ENCODE peak calls at places on chromosomes 6 and 20, in seven cellular contexts. One of them, this sample, is unnamed.

GRCh38 chr6:142605922-142606321 is 304.1 kb downstream of the ADGRG6 start:
- DNase-seq in testis: no peak
- DNase-seq in sigmoid colon: no peak
- DNase-seq in Peyer's patch: no peak
- DNase-seq in esophagus muscularis mucosa: no peak
- DNase-seq in GM12878: no peak
- DNase-seq in transverse colon: no peak
- DNase-seq in this sample: no peak

GRCh38 chr20:60327971-60328660 is 369.9 kb downstream of the CDH26 start:
- DNase-seq in testis: no peak
- DNase-seq in sigmoid colon: no peak
- DNase-seq in Peyer's patch: no peak
- DNase-seq in esophagus muscularis mucosa: no peak
- DNase-seq in GM12878: no peak
- DNase-seq in transverse colon: no peak
- DNase-seq in this sample: no peak

GRCh38 chr6:37456126-37456525 is 23.1 kb downstream of the CMTR1 start:
- DNase-seq in testis: no peak
- DNase-seq in sigmoid colon: no peak
- DNase-seq in Peyer's patch: no peak
- DNase-seq in esophagus muscularis mucosa: no peak
- DNase-seq in GM12878: no peak
- DNase-seq in transverse colon: no peak
- DNase-seq in this sample: no peak

GRCh38 chr6:4635666-4636065 is 140.5 kb upstream of the CDYL start:
- DNase-seq in testis: no peak
- DNase-seq in sigmoid colon: no peak
- DNase-seq in Peyer's patch: no peak
- DNase-seq in esophagus muscularis mucosa: peak
- DNase-seq in GM12878: no peak
- DNase-seq in transverse colon: no peak
- DNase-seq in this sample: no peak

GRCh38 chr20:49562341-49563014 is 5.5 kb downstream of the PTGIS start:
- DNase-seq in testis: peak
- DNase-seq in sigmoid colon: peak
- DNase-seq in Peyer's patch: no peak
- DNase-seq in esophagus muscularis mucosa: no peak
- DNase-seq in GM12878: no peak
- DNase-seq in transverse colon: peak
- DNase-seq in this sample: peak

GRCh38 chr20:46840054-46840729 is 54.5 kb upstream of the EYA2 start:
- DNase-seq in testis: no peak
- DNase-seq in sigmoid colon: no peak
- DNase-seq in Peyer's patch: no peak
- DNase-seq in esophagus muscularis mucosa: peak
- DNase-seq in GM12878: no peak
- DNase-seq in transverse colon: no peak
- DNase-seq in this sample: no peak

GRCh38 chr20:36154696-36155628 is at the start of gene EPB41L1:
- DNase-seq in testis: no peak
- DNase-seq in sigmoid colon: peak
- DNase-seq in Peyer's patch: no peak
- DNase-seq in esophagus muscularis mucosa: no peak
- DNase-seq in GM12878: no peak
- DNase-seq in transverse colon: no peak
- DNase-seq in this sample: peak

GRCh38 chr6:71403422-71404134 is 115.0 kb downstream of the OGFRL1 start:
- DNase-seq in testis: no peak
- DNase-seq in sigmoid colon: no peak
- DNase-seq in Peyer's patch: no peak
- DNase-seq in esophagus muscularis mucosa: no peak
- DNase-seq in GM12878: no peak
- DNase-seq in transverse colon: no peak
- DNase-seq in this sample: no peak

GRCh38 chr6:17869010-17869752 is 118.3 kb downstream of the KIF13A start:
- DNase-seq in testis: no peak
- DNase-seq in sigmoid colon: no peak
- DNase-seq in Peyer's patch: no peak
- DNase-seq in esophagus muscularis mucosa: no peak
- DNase-seq in GM12878: no peak
- DNase-seq in transverse colon: no peak
- DNase-seq in this sample: no peak

GRCh38 chr6:15520616-15521203 is 142.1 kb downstream of the DTNBP1 start:
- DNase-seq in testis: no peak
- DNase-seq in sigmoid colon: no peak
- DNase-seq in Peyer's patch: no peak
- DNase-seq in esophagus muscularis mucosa: no peak
- DNase-seq in GM12878: no peak
- DNase-seq in transverse colon: no peak
- DNase-seq in this sample: peak

GRCh38 chr6:127053032-127053908 is 65.2 kb upstream of the RSPO3 start:
- DNase-seq in testis: no peak
- DNase-seq in sigmoid colon: no peak
- DNase-seq in Peyer's patch: no peak
- DNase-seq in esophagus muscularis mucosa: no peak
- DNase-seq in GM12878: no peak
- DNase-seq in transverse colon: no peak
- DNase-seq in this sample: no peak

GRCh38 chr20:1434571-1435336 is 31.9 kb downstream of the NSFL1C start:
- DNase-seq in testis: no peak
- DNase-seq in sigmoid colon: no peak
- DNase-seq in Peyer's patch: peak
- DNase-seq in esophagus muscularis mucosa: no peak
- DNase-seq in GM12878: peak
- DNase-seq in transverse colon: peak
- DNase-seq in this sample: no peak

GRCh38 chr6:77463881-77464867 is 883 bp upstream of the HTR1B start:
- DNase-seq in testis: peak
- DNase-seq in sigmoid colon: peak
- DNase-seq in Peyer's patch: no peak
- DNase-seq in esophagus muscularis mucosa: no peak
- DNase-seq in GM12878: no peak
- DNase-seq in transverse colon: no peak
- DNase-seq in this sample: no peak

GRCh38 chr6:3617192-3617631 is 134.3 kb downstream of the PXDC1 start:
- DNase-seq in testis: no peak
- DNase-seq in sigmoid colon: no peak
- DNase-seq in Peyer's patch: no peak
- DNase-seq in esophagus muscularis mucosa: no peak
- DNase-seq in GM12878: no peak
- DNase-seq in transverse colon: no peak
- DNase-seq in this sample: no peak

GRCh38 chr20:37988555-37988954 is 44.7 kb downstream of the TTI1 start:
- DNase-seq in testis: no peak
- DNase-seq in sigmoid colon: no peak
- DNase-seq in Peyer's patch: no peak
- DNase-seq in esophagus muscularis mucosa: no peak
- DNase-seq in GM12878: no peak
- DNase-seq in transverse colon: no peak
- DNase-seq in this sample: no peak

GRCh38 chr6:16136536-16137450 is 7.9 kb downstream of the MYLIP start:
- DNase-seq in testis: no peak
- DNase-seq in sigmoid colon: no peak
- DNase-seq in Peyer's patch: no peak
- DNase-seq in esophagus muscularis mucosa: no peak
- DNase-seq in GM12878: no peak
- DNase-seq in transverse colon: no peak
- DNase-seq in this sample: no peak

GRCh38 chr6:126335210-126335609 is 4.7 kb upstream of the CENPW start:
- DNase-seq in testis: no peak
- DNase-seq in sigmoid colon: no peak
- DNase-seq in Peyer's patch: no peak
- DNase-seq in esophagus muscularis mucosa: no peak
- DNase-seq in GM12878: no peak
- DNase-seq in transverse colon: no peak
- DNase-seq in this sample: no peak

GRCh38 chr6:106053484-106053883 is 32.7 kb upstream of the PRDM1 start:
- DNase-seq in testis: no peak
- DNase-seq in sigmoid colon: no peak
- DNase-seq in Peyer's patch: no peak
- DNase-seq in esophagus muscularis mucosa: no peak
- DNase-seq in GM12878: no peak
- DNase-seq in transverse colon: no peak
- DNase-seq in this sample: no peak

GRCh38 chr6:163356324-163356723 is 58.2 kb upstream of the QKI start:
- DNase-seq in testis: peak
- DNase-seq in sigmoid colon: peak
- DNase-seq in Peyer's patch: no peak
- DNase-seq in esophagus muscularis mucosa: no peak
- DNase-seq in GM12878: no peak
- DNase-seq in transverse colon: no peak
- DNase-seq in this sample: no peak

GRCh38 chr6:141110486-141110885 is 1022.2 kb upstream of the GJE1 start:
- DNase-seq in testis: peak
- DNase-seq in sigmoid colon: no peak
- DNase-seq in Peyer's patch: no peak
- DNase-seq in esophagus muscularis mucosa: no peak
- DNase-seq in GM12878: no peak
- DNase-seq in transverse colon: no peak
- DNase-seq in this sample: no peak

GRCh38 chr20:44424039-44424495 is 51.6 kb upstream of the TTPAL start:
- DNase-seq in testis: no peak
- DNase-seq in sigmoid colon: no peak
- DNase-seq in Peyer's patch: no peak
- DNase-seq in esophagus muscularis mucosa: no peak
- DNase-seq in GM12878: no peak
- DNase-seq in transverse colon: no peak
- DNase-seq in this sample: no peak

GRCh38 chr6:154301086-154301625 is 55.4 kb downstream of the IPCEF1 start:
- DNase-seq in testis: no peak
- DNase-seq in sigmoid colon: no peak
- DNase-seq in Peyer's patch: no peak
- DNase-seq in esophagus muscularis mucosa: no peak
- DNase-seq in GM12878: no peak
- DNase-seq in transverse colon: no peak
- DNase-seq in this sample: no peak

GRCh38 chr6:134007077-134007476 is 45.3 kb downstream of the SLC2A12 start:
- DNase-seq in testis: no peak
- DNase-seq in sigmoid colon: no peak
- DNase-seq in Peyer's patch: no peak
- DNase-seq in esophagus muscularis mucosa: no peak
- DNase-seq in GM12878: no peak
- DNase-seq in transverse colon: peak
- DNase-seq in this sample: no peak

GRCh38 chr20:21516180-21516567 is 2.3 kb upstream of the NKX2-2 start:
- DNase-seq in testis: no peak
- DNase-seq in sigmoid colon: no peak
- DNase-seq in Peyer's patch: no peak
- DNase-seq in esophagus muscularis mucosa: no peak
- DNase-seq in GM12878: no peak
- DNase-seq in transverse colon: no peak
- DNase-seq in this sample: no peak

GRCh38 chr20:47790032-47790965 is 5.0 kb upstream of the SULF2 start:
- DNase-seq in testis: no peak
- DNase-seq in sigmoid colon: no peak
- DNase-seq in Peyer's patch: no peak
- DNase-seq in esophagus muscularis mucosa: no peak
- DNase-seq in GM12878: no peak
- DNase-seq in transverse colon: no peak
- DNase-seq in this sample: no peak

GRCh38 chr6:106860940-106861339 is 113.6 kb downstream of the CD24 start:
- DNase-seq in testis: no peak
- DNase-seq in sigmoid colon: no peak
- DNase-seq in Peyer's patch: no peak
- DNase-seq in esophagus muscularis mucosa: no peak
- DNase-seq in GM12878: no peak
- DNase-seq in transverse colon: no peak
- DNase-seq in this sample: no peak

GRCh38 chr20:50957798-50958732 is at the start of gene DPM1:
- DNase-seq in testis: peak
- DNase-seq in sigmoid colon: peak
- DNase-seq in Peyer's patch: peak
- DNase-seq in esophagus muscularis mucosa: peak
- DNase-seq in GM12878: peak
- DNase-seq in transverse colon: peak
- DNase-seq in this sample: peak
- TF ChIP-seq POLR2A in testis: peak
- TF ChIP-seq POLR2A in sigmoid colon: peak
- TF ChIP-seq POLR2A in Peyer's patch: peak
- TF ChIP-seq POLR2A in esophagus muscularis mucosa: peak
- TF ChIP-seq POLR2A in GM12878: peak
- TF ChIP-seq POLR2A in transverse colon: peak
- TF ChIP-seq POLR2A in this sample: no peak

GRCh38 chr20:63574156-63574828 is at the start of gene HELZ2:
- DNase-seq in testis: peak
- DNase-seq in sigmoid colon: peak
- DNase-seq in Peyer's patch: peak
- DNase-seq in esophagus muscularis mucosa: peak
- DNase-seq in GM12878: no peak
- DNase-seq in transverse colon: peak
- DNase-seq in this sample: peak
- TF ChIP-seq POLR2A in testis: no peak
- TF ChIP-seq POLR2A in sigmoid colon: no peak
- TF ChIP-seq POLR2A in Peyer's patch: no peak
- TF ChIP-seq POLR2A in esophagus muscularis mucosa: no peak
- TF ChIP-seq POLR2A in GM12878: peak
- TF ChIP-seq POLR2A in transverse colon: peak
- TF ChIP-seq POLR2A in this sample: no peak

GRCh38 chr6:110180228-110181008 is at the start of gene CDC40:
- DNase-seq in testis: peak
- DNase-seq in sigmoid colon: peak
- DNase-seq in Peyer's patch: peak
- DNase-seq in esophagus muscularis mucosa: no peak
- DNase-seq in GM12878: no peak
- DNase-seq in transverse colon: peak
- DNase-seq in this sample: peak
- TF ChIP-seq POLR2A in testis: no peak
- TF ChIP-seq POLR2A in sigmoid colon: no peak
- TF ChIP-seq POLR2A in Peyer's patch: peak
- TF ChIP-seq POLR2A in esophagus muscularis mucosa: no peak
- TF ChIP-seq POLR2A in GM12878: peak
- TF ChIP-seq POLR2A in transverse colon: peak
- TF ChIP-seq POLR2A in this sample: no peak

DNA sequence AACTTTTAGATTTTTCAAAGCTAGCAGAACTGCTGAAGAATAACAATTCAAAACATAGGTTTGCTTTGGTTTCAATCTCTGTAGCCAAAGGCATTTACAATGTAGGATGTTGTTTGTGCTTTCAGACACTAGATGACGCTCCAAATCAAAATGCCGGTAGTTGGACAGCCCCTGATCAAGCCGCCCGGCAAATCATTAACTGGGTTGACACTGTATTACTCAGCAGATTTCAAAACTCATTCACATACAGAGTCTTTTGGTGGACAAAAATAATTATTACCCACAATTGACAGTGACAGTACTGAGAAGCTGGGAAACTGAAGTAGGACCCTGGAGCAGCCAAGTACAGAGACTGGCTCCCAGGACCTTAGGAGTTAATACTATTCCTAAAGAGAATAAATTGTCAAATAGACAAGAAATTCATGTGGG is 21.3 kb upstream of the HFE start:
- DNase-seq in testis: peak
- DNase-seq in sigmoid colon: peak
- DNase-seq in Peyer's patch: peak
- DNase-seq in esophagus muscularis mucosa: no peak
- DNase-seq in GM12878: peak
- DNase-seq in transverse colon: peak
- DNase-seq in this sample: no peak
- TF ChIP-seq POLR2A in testis: no peak
- TF ChIP-seq POLR2A in sigmoid colon: no peak
- TF ChIP-seq POLR2A in Peyer's patch: no peak
- TF ChIP-seq POLR2A in esophagus muscularis mucosa: no peak
- TF ChIP-seq POLR2A in GM12878: no peak
- TF ChIP-seq POLR2A in transverse colon: no peak
- TF ChIP-seq POLR2A in this sample: no peak

This sample was measured in suprapubic skin.